ENCODE peak calls at places on chromosomes 13 and 19, in six cellular contexts. R, O, Y, P, I and M are unnamed samples.

GRCh38 chr13:100983111-100983510 is 308.5 kb upstream of the TMTC4 start:
- DNase-seq in Y (no peak), P (no peak), R (no peak), I (no peak), O (no peak), M (no peak)

GRCh38 chr13:95275322-95276118 is 25.7 kb downstream of the ABCC4 start:
- DNase-seq in R (no peak), O (no peak), Y (no peak), I (no peak), P (peak), M (no peak)

GRCh38 chr19:53102701-53103140 is 501 bp downstream of the ZNF160 start:
- DNase-seq in R (peak), I (peak), O (no peak), P (no peak), Y (peak), M (no peak)

GRCh38 chr19:888615-889385 is 4.2 kb downstream of the MED16 start:
- DNase-seq in R (no peak), I (no peak), Y (peak), P (no peak), O (no peak), M (no peak)

GRCh38 chr13:34756572-34756971 is 185.5 kb upstream of the NBEA start:
- DNase-seq in Y (no peak), O (no peak), R (no peak), I (no peak), P (no peak), M (no peak)

GRCh38 chr19:53977429-53977990 is 13.9 kb upstream of the CACNG6 start:
- DNase-seq in Y (peak), P (peak), R (peak), I (peak), O (no peak), M (peak)

GRCh38 chr13:21218351-21219043 is 42.0 kb downstream of the MRPL57 start:
- DNase-seq in Y (no peak), P (no peak), I (no peak), R (no peak), O (no peak), M (no peak)

GRCh38 chr13:50156140-50156539 is 140.9 kb downstream of the KCNRG start:
- DNase-seq in O (no peak), R (peak), P (peak), I (no peak), Y (no peak), M (no peak)

GRCh38 chr13:97224544-97225324 is 2.6 kb downstream of the MBNL2 start:
- DNase-seq in I (no peak), O (no peak), Y (peak), P (peak), R (peak), M (no peak)

GRCh38 chr19:34744896-34745690 is 11.1 kb downstream of the ZNF181 start:
- DNase-seq in I (no peak), O (no peak), Y (no peak), R (no peak), P (peak), M (no peak)

GRCh38 chr19:18424122-18424889 is 5.1 kb downstream of the SSBP4 start:
- DNase-seq in R (no peak), Y (no peak), I (no peak), O (no peak), P (no peak), M (no peak)

GRCh38 chr19:36420961-36421748 is 2.7 kb upstream of the ZFP82 start:
- DNase-seq in P (no peak), R (peak), I (no peak), Y (no peak), O (no peak), M (no peak)

GRCh38 chr19:7789447-7789846 is 26.4 kb downstream of the CLEC4M start:
- DNase-seq in O (no peak), I (no peak), P (no peak), Y (peak), R (no peak), M (no peak)

GRCh38 chr13:45833663-45834062 is 17.9 kb downstream of the SIAH3 start:
- DNase-seq in R (peak), O (no peak), I (no peak), Y (no peak), P (no peak), M (peak)

GRCh38 chr19:46759817-46760333 is 13.6 kb upstream of the STRN4 start:
- DNase-seq in Y (no peak), I (peak), O (no peak), R (peak), P (no peak), M (no peak)

GRCh38 chr19:54345938-54346386 is 7.0 kb upstream of the LILRA4 start:
- DNase-seq in I (no peak), O (no peak), P (no peak), R (no peak), Y (no peak), M (no peak)

GRCh38 chr19:47765522-47766358 is 12.8 kb upstream of the SELENOW start:
- DNase-seq in O (no peak), Y (peak), R (peak), P (peak), I (peak), M (no peak)

GRCh38 chr13:76976488-76976887 is 15.4 kb upstream of the CLN5 start:
- DNase-seq in I (no peak), P (no peak), O (no peak), R (no peak), Y (no peak), M (no peak)

GRCh38 chr13:28492527-28493367 is 2.2 kb downstream of the FLT1 start:
- DNase-seq in Y (no peak), I (no peak), R (no peak), P (no peak), O (no peak), M (no peak)

GRCh38 chr13:28495586-28496564 is 947 bp upstream of the FLT1 start:
- DNase-seq in P (no peak), O (no peak), Y (no peak), I (no peak), R (no peak), M (no peak)

GRCh38 chr13:28493740-28494536 is 990 bp downstream of the FLT1 start:
- DNase-seq in I (no peak), O (no peak), R (no peak), P (no peak), Y (no peak), M (no peak)

GRCh38 chr13:28494861-28495585 is at the start of gene FLT1:
- DNase-seq in O (peak), I (no peak), Y (peak), P (no peak), R (peak), M (no peak)

GRCh38 chr13:28494537-28494860 is 429 bp downstream of the FLT1 start:
- DNase-seq in R (no peak), Y (no peak), O (no peak), P (no peak), I (no peak), M (no peak)
- H3K27ac ChIP-seq in R (no peak), Y (no peak), O (no peak), P (no peak), I (no peak), M (no peak)

GRCh38 chr13:44451109-44451508 is 77.5 kb downstream of the SERP2 start:
- DNase-seq in O (no peak), I (no peak), Y (no peak), R (peak), P (no peak), M (no peak)
- TF ChIP-seq CEBPB in O (no peak), I (no peak), Y (no peak), R (no peak), P (no peak), M (no peak)

GRCh38 chr19:33681081-33681680 is 59.4 kb downstream of the CHST8 start:
- DNase-seq in Y (no peak), P (no peak), O (no peak), I (no peak), R (no peak), M (no peak)

GRCh38 chr19:33686246-33686645 is 64.5 kb downstream of the CHST8 start:
- DNase-seq in R (no peak), I (no peak), P (no peak), O (no peak), Y (no peak), M (no peak)

GRCh38 chr19:33685541-33685940 is 63.8 kb downstream of the CHST8 start:
- DNase-seq in I (no peak), O (no peak), R (no peak), P (no peak), Y (no peak), M (no peak)

GRCh38 chr19:33684550-33685303 is 63.0 kb downstream of the CHST8 start:
- DNase-seq in I (no peak), O (no peak), Y (no peak), P (no peak), R (no peak), M (no peak)

DNA sequence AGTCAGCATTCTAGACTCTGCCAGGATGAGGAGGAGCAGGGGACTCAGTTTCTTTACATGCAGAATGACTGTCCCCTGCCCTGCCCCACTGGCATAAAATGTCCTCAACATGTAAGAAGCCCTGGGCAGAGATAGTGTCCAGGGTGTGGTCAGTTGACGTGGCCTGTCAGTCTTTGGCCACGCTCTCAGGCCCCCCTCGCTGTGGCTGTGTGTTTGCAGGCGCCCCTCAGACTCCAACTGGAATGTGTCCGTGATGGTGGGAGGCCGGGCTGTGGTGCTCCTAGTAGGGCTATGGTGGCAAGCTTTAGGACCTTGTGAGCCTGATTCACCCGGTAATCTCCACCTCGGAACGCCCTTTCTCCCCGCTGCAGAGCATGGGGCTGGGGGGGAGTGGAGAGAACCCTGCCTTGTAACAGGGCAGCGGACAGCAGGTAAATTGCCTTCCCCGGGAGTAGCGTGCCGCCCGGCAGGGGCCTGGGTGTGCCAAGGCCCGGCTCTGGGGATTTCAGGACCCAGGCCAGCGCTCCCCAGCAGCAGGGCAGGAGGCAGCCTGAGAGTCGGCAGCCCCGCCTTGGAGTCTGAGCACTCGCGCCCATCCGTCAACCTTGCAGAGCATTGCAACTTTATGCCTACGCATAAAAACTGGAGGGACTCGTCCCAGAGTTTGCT is 62.3 kb downstream of the CHST8 start:
- DNase-seq in Y (no peak), R (peak), P (peak), O (peak), I (peak), M (no peak)
- TF ChIP-seq CTCF in Y (no peak), R (no peak), P (no peak), O (no peak), I (no peak), M (no peak)

GRCh38 chr13:36344173-36344572 is 2.0 kb downstream of the SPART start:
- DNase-seq in Y (peak), P (no peak), R (peak), O (no peak), I (peak), M (no peak)
- H3K27ac ChIP-seq in Y (peak), P (no peak), R (no peak), O (no peak), I (no peak), M (no peak)

GRCh38 chr13:111459803-111460547 is 139.5 kb downstream of the TEX29 start:
- DNase-seq in O (no peak), P (no peak), Y (no peak), R (no peak), I (no peak), M (no peak)

GRCh38 chr13:111462221-111462764 is 141.9 kb downstream of the TEX29 start:
- DNase-seq in I (no peak), Y (no peak), O (no peak), R (no peak), P (no peak), M (no peak)

GRCh38 chr13:111458739-111459138 is 138.3 kb downstream of the TEX29 start:
- DNase-seq in Y (no peak), I (no peak), O (no peak), P (no peak), R (no peak), M (no peak)

GRCh38 chr13:111461445-111462149 is 141.2 kb downstream of the TEX29 start:
- DNase-seq in Y (no peak), O (no peak), R (no peak), P (no peak), I (no peak), M (no peak)

DNA sequence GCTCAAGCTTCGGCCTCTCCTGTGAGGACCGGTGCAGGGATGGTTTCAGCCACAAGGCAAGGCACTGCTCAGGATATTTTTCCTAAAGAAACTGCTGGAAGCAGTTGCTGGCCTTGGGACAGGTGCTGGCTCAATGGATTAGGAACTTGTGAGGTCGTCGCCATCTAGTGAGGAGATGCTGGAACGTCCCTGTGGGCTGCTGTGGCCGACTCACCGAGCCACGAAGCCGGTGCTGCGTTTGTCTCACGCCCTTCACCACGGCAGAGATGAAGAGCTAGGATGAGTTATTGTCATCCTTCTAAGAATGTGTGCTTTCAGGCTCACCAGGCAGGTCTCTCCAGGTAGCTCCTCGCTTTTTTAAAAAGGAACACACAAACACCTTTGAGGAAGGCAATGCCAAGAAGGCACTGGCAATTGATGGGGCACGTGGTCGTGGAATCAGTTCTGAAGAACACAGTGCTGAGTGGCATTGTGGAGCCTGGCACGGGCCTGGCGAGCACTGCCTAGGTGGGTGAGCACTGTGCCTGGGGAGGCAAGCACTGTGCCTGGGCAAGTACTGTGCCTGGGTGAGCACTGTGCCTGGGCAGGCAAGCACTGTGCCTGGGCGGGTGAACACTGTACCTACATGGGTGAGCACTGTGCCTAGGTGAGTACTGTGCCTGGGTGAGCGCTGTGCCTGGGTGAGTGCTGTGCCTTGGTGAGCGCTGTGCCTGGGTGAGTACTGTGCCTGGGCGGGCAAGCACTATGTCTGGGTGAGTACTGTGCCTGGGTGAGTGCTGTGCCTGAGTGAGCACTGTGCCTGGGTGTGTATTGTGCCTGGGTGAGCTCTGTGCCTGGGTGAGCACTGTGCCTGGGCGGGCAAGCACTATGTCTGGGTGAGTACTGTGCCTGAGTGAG is 140.4 kb downstream of the TEX29 start:
- DNase-seq in Y (no peak), I (peak), P (peak), R (peak), O (peak), M (peak)
- TF ChIP-seq CEBPB in Y (no peak), I (no peak), P (no peak), R (no peak), O (no peak), M (no peak)

GRCh38 chr19:32022946-32023832 is 322.2 kb upstream of the ZNF507 start:
- DNase-seq in O (no peak), P (peak), I (no peak), R (no peak), Y (no peak), M (no peak)

GRCh38 chr19:32017341-32017948 is 328.0 kb upstream of the ZNF507 start:
- DNase-seq in P (no peak), Y (no peak), R (no peak), I (no peak), O (no peak), M (no peak)

GRCh38 chr19:32022044-32022945 is 323.1 kb upstream of the ZNF507 start:
- DNase-seq in P (no peak), O (no peak), Y (no peak), R (no peak), I (no peak), M (no peak)

GRCh38 chr19:32018014-32018413 is 327.4 kb upstream of the ZNF507 start:
- DNase-seq in I (no peak), R (no peak), Y (no peak), P (no peak), O (no peak), M (no peak)

DNA sequence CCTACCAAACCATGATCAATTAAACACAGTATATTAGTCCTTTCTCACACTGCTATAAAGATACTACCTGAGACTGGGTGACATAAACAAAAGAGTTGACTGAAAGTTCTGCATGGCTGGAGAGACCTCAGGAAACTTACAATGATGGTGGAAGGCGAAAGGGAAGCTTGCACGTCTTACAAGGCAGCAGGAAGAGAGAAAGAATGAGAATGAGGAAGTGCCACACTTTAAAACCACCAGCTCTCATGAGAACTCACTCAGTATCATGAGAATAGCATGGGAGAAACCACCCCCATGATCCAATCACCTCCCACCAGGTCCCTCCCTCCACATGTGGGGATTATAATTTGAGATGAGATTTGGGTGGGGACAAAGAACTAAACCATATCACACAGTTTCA is 324.9 kb upstream of the ZNF507 start:
- DNase-seq in R (no peak), P (no peak), O (no peak), Y (no peak), I (no peak), M (no peak)
- TF ChIP-seq CTCF in R (no peak), P (no peak), O (no peak), Y (no peak), I (no peak), M (no peak)

GRCh38 chr19:41377977-41378707 is 1.8 kb downstream of the TMEM91 start:
- DNase-seq in Y (peak), I (no peak), O (peak), P (no peak), R (no peak), M (no peak)
- H3K27ac ChIP-seq in Y (no peak), I (no peak), O (no peak), P (peak), R (no peak), M (no peak)